ENCODE peak calls at places on chromosomes 1 and 21, in nine cellular contexts. N, D, B, W, S, E, K, M and I are unnamed samples.

GRCh38 chr1:26900001-26900814 is at the start of gene GPATCH3:
- DNase-seq in N (peak), D (peak), B (peak), W (peak), S (peak), E (peak), K (peak), M (peak), I (peak)

GRCh38 chr1:77044133-77044849 is 174.9 kb downstream of the PIGK start:
- DNase-seq in N (no peak), D (no peak), B (peak), W (no peak), S (no peak), E (peak), K (no peak), M (no peak), I (peak)

GRCh38 chr1:85611856-85612255 is 31.3 kb downstream of the CCN1 start:
- DNase-seq in N (no peak), D (peak), B (peak), W (no peak), S (no peak), E (peak), K (no peak), M (peak), I (peak)

GRCh38 chr1:97139512-97139911 is 417.9 kb downstream of the PTBP2 start:
- DNase-seq in N (no peak), D (no peak), B (no peak), W (no peak), S (no peak), E (no peak), K (no peak), M (peak), I (peak)

GRCh38 chr1:228830185-228830953 is 95.1 kb downstream of the RHOU start:
- DNase-seq in N (no peak), D (no peak), B (no peak), W (peak), S (no peak), E (no peak), K (no peak), M (no peak), I (no peak)

GRCh38 chr1:53942149-53942957 is 3.1 kb downstream of the IFT25 start:
- DNase-seq in N (no peak), D (no peak), B (no peak), W (no peak), S (no peak), E (peak), K (no peak), M (no peak), I (no peak)

GRCh38 chr1:61223140-61223539 is 140.8 kb downstream of the NFIA start:
- DNase-seq in N (no peak), D (no peak), B (no peak), W (no peak), S (no peak), E (no peak), K (no peak), M (no peak), I (no peak)

GRCh38 chr1:232992227-232992626 is 41.8 kb downstream of the NTPCR start:
- DNase-seq in N (no peak), D (no peak), B (no peak), W (no peak), S (no peak), E (no peak), K (no peak), M (no peak), I (no peak)

GRCh38 chr1:151680812-151681211 is 35.8 kb downstream of the CELF3 start:
- DNase-seq in N (no peak), D (peak), B (peak), W (no peak), S (peak), E (peak), K (no peak), M (peak), I (peak)

GRCh38 chr1:203744008-203744972 is 20.7 kb upstream of the LAX1 start:
- DNase-seq in N (no peak), D (no peak), B (no peak), W (no peak), S (no peak), E (peak), K (no peak), M (no peak), I (peak)

GRCh38 chr1:186055846-186056245 is 319.2 kb downstream of the TPR start:
- DNase-seq in N (no peak), D (no peak), B (no peak), W (no peak), S (no peak), E (peak), K (no peak), M (peak), I (no peak)

GRCh38 chr1:32361674-32362473 is 411 bp downstream of the FAM229A start:
- DNase-seq in N (peak), D (no peak), B (peak), W (no peak), S (peak), E (peak), K (peak), M (no peak), I (peak)

GRCh38 chr1:81165963-81166362 is 634.8 kb upstream of the ADGRL2 start:
- DNase-seq in N (no peak), D (no peak), B (no peak), W (no peak), S (no peak), E (no peak), K (no peak), M (no peak), I (no peak)

GRCh38 chr1:47697616-47698335 is 259.9 kb downstream of the FOXD2 start:
- DNase-seq in N (no peak), D (no peak), B (no peak), W (no peak), S (no peak), E (no peak), K (no peak), M (no peak), I (no peak)

GRCh38 chr1:116365353-116365780 is 7.7 kb upstream of the ATP1A1 start:
- DNase-seq in N (peak), D (no peak), B (no peak), W (no peak), S (peak), E (no peak), K (no peak), M (no peak), I (no peak)

GRCh38 chr1:25550155-25550506 is 6.7 kb downstream of the LDLRAP1 start:
- DNase-seq in N (no peak), D (no peak), B (peak), W (no peak), S (no peak), E (peak), K (no peak), M (no peak), I (peak)

GRCh38 chr1:14939527-14940284 is 213.8 kb upstream of the TMEM51 start:
- DNase-seq in N (no peak), D (no peak), B (peak), W (no peak), S (no peak), E (peak), K (no peak), M (peak), I (peak)

GRCh38 chr1:225554216-225554812 is 98.6 kb downstream of the ENAH start:
- DNase-seq in N (no peak), D (peak), B (no peak), W (no peak), S (peak), E (peak), K (no peak), M (peak), I (no peak)

GRCh38 chr1:152622803-152623202 is at the start of gene LCE3A:
- DNase-seq in N (no peak), D (no peak), B (no peak), W (no peak), S (no peak), E (no peak), K (no peak), M (no peak), I (no peak)

GRCh38 chr1:83967336-83967735 is 31.6 kb downstream of the TTLL7 start:
- DNase-seq in N (no peak), D (no peak), B (no peak), W (no peak), S (no peak), E (peak), K (no peak), M (no peak), I (no peak)

GRCh38 chr1:206000641-206001339 is 2.4 kb downstream of the RAB7B start:
- DNase-seq in N (no peak), D (no peak), B (peak), W (no peak), S (no peak), E (peak), K (no peak), M (peak), I (peak)

GRCh38 chr1:17829579-17829978 is 74.4 kb downstream of the ACTL8 start:
- DNase-seq in N (no peak), D (no peak), B (no peak), W (no peak), S (no peak), E (no peak), K (no peak), M (no peak), I (no peak)

GRCh38 chr1:227729881-227730629 is 5.0 kb downstream of the JMJD4 start:
- DNase-seq in N (peak), D (peak), B (peak), W (no peak), S (peak), E (peak), K (peak), M (peak), I (peak)

GRCh38 chr1:234996245-234996757 is 132.3 kb downstream of the TOMM20 start:
- DNase-seq in N (no peak), D (no peak), B (no peak), W (no peak), S (no peak), E (no peak), K (no peak), M (no peak), I (no peak)

GRCh38 chr1:165143437-165144065 is 213.0 kb downstream of the LMX1A start:
- DNase-seq in N (peak), D (no peak), B (no peak), W (no peak), S (peak), E (peak), K (peak), M (no peak), I (no peak)

GRCh38 chr1:38029725-38030511 is 16.7 kb downstream of the POU3F1 start:
- DNase-seq in N (peak), D (no peak), B (peak), W (peak), S (peak), E (peak), K (peak), M (peak), I (peak)

GRCh38 chr21:35438643-35439404 is 389.7 kb upstream of the RUNX1 start:
- DNase-seq in N (no peak), D (no peak), B (no peak), W (no peak), S (no peak), E (peak), K (no peak), M (no peak), I (peak)

GRCh38 chr1:235739631-235740030 is 90.0 kb upstream of the GNG4 start:
- DNase-seq in N (no peak), D (no peak), B (no peak), W (no peak), S (no peak), E (no peak), K (no peak), M (no peak), I (no peak)

GRCh38 chr1:52943876-52944275 is 16.8 kb downstream of the SCP2 start:
- DNase-seq in N (no peak), D (no peak), B (no peak), W (no peak), S (no peak), E (no peak), K (no peak), M (no peak), I (no peak)

GRCh38 chr1:221727146-221728036 is 14.5 kb downstream of the DUSP10 start:
- DNase-seq in N (no peak), D (no peak), B (no peak), W (no peak), S (no peak), E (no peak), K (no peak), M (no peak), I (no peak)

GRCh38 chr1:161013104-161013590 is 7.8 kb downstream of the F11R start:
- DNase-seq in N (no peak), D (no peak), B (no peak), W (no peak), S (no peak), E (peak), K (no peak), M (no peak), I (no peak)

GRCh38 chr1:246428542-246429308 is 78.4 kb downstream of the SMYD3 start:
- DNase-seq in N (no peak), D (no peak), B (peak), W (no peak), S (no peak), E (peak), K (no peak), M (peak), I (peak)

GRCh38 chr1:158087320-158087927 is 93.3 kb upstream of the CD1D start:
- DNase-seq in N (peak), D (peak), B (peak), W (no peak), S (peak), E (peak), K (peak), M (peak), I (peak)

GRCh38 chr1:11967028-11967547 is 13.2 kb upstream of the MFN2 start:
- DNase-seq in N (peak), D (peak), B (no peak), W (no peak), S (peak), E (peak), K (no peak), M (no peak), I (no peak)

GRCh38 chr1:20632386-20632785 is 872 bp upstream of the PINK1 start:
- DNase-seq in N (no peak), D (no peak), B (no peak), W (no peak), S (peak), E (no peak), K (no peak), M (no peak), I (no peak)

GRCh38 chr1:41827991-41828570 is 90.6 kb downstream of the HIVEP3 start:
- DNase-seq in N (no peak), D (no peak), B (no peak), W (no peak), S (no peak), E (no peak), K (no peak), M (no peak), I (peak)

GRCh38 chr1:7561331-7561921 is 209.7 kb upstream of the VAMP3 start:
- DNase-seq in N (peak), D (no peak), B (no peak), W (no peak), S (peak), E (no peak), K (peak), M (no peak), I (no peak)

GRCh38 chr21:28769683-28770082 is 223.0 kb downstream of the LTN1 start:
- DNase-seq in N (no peak), D (no peak), B (no peak), W (no peak), S (no peak), E (no peak), K (no peak), M (no peak), I (no peak)

GRCh38 chr1:64655861-64656260 is 89.0 kb upstream of the RAVER2 start:
- DNase-seq in N (no peak), D (no peak), B (no peak), W (no peak), S (no peak), E (no peak), K (no peak), M (no peak), I (no peak)

GRCh38 chr1:64650411-64650810 is 94.5 kb upstream of the RAVER2 start:
- DNase-seq in N (no peak), D (no peak), B (peak), W (no peak), S (no peak), E (no peak), K (no peak), M (peak), I (peak)

GRCh38 chr1:64653466-64653865 is 91.4 kb upstream of the RAVER2 start:
- DNase-seq in N (no peak), D (no peak), B (no peak), W (no peak), S (no peak), E (no peak), K (no peak), M (no peak), I (no peak)

GRCh38 chr1:64651841-64652240 is 93.0 kb upstream of the RAVER2 start:
- DNase-seq in N (no peak), D (no peak), B (no peak), W (no peak), S (no peak), E (no peak), K (no peak), M (no peak), I (peak)

DNA sequence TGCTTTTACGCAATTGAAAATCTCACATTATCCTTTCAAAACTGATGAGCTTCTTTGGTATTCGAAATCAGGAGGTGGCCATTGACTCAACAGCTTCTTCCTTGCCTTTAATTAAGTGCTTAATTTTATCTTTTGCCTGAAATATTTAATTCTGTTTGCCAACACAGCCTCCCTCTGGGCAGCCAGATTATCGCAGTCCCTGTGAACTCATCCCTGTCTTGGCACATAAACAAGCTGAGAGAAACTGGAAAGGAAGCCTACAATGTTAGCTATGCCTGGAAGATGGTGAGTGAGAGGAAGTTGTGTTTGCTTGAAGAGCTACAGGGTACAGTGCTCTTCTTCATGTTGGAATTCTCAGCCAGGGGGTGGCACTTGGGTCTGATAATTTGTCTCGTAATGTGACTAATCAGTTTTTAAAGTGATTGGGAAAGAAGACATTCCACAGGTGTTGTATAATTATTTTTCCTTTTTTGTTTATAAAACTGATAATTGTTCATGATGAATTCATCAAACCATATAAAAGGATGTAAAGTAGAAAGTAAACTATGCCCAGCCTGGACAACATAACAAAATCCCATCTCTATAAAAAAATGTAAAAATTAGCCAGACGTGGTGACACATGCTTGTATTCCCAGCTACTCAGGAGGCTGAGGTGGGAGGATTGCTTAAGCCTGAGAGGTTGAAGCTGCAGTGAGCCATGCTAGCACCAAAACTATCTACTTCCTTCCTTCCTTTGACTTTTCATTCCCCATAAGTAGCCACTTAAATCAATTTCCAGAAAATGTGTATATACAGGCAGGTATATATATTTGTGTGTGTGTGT is 90.1 kb upstream of the RAVER2 start:
- DNase-seq in N (no peak), D (no peak), B (no peak), W (no peak), S (peak), E (peak), K (no peak), M (peak), I (peak)
- TF ChIP-seq CTCF in N (no peak), D (no peak), B (no peak), W (no peak), S (peak), E (no peak), K (no peak), M (peak), I (no peak)

GRCh38 chr1:202567747-202568146 is 142.5 kb downstream of the SYT2 start:
- DNase-seq in N (no peak), D (no peak), B (no peak), W (no peak), S (no peak), E (peak), K (no peak), M (peak), I (peak)

GRCh38 chr1:202564958-202565497 is 145.2 kb downstream of the SYT2 start:
- DNase-seq in N (peak), D (no peak), B (no peak), W (no peak), S (no peak), E (no peak), K (no peak), M (no peak), I (no peak)

GRCh38 chr1:202563818-202564217 is 146.4 kb downstream of the SYT2 start:
- DNase-seq in N (no peak), D (no peak), B (no peak), W (no peak), S (no peak), E (no peak), K (no peak), M (no peak), I (no peak)

GRCh38 chr1:202568466-202569196 is 141.6 kb downstream of the SYT2 start:
- DNase-seq in N (no peak), D (no peak), B (no peak), W (no peak), S (no peak), E (peak), K (no peak), M (no peak), I (no peak)

DNA sequence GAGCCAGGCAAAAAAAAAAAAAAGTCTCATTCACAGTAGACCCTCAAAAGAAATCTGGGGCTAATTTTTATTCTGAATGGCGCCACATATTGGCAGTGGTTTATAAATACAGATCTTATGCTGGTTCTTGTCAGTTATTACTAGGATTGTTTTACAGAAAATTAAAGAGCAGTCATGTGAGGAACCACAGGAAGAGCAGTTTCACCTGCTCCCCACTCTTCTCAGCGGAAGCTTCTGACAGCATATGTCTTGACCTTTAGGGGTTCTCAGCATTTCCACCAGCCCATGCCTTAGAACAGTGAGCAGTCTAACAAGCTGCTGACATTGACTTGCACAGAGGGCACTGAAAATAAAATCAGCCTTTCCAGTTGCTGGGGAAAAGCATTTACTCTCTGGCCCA is 144.4 kb downstream of the SYT2 start:
- DNase-seq in N (no peak), D (no peak), B (no peak), W (no peak), S (no peak), E (no peak), K (no peak), M (no peak), I (no peak)
- TF ChIP-seq CTCF in N (peak), D (no peak), B (no peak), W (no peak), S (peak), E (no peak), K (no peak), M (peak), I (no peak)

GRCh38 chr21:26912466-26912865 is 54.4 kb downstream of the ADAMTS5 start:
- DNase-seq in N (no peak), D (no peak), B (no peak), W (no peak), S (no peak), E (no peak), K (no peak), M (no peak), I (no peak)

DNA sequence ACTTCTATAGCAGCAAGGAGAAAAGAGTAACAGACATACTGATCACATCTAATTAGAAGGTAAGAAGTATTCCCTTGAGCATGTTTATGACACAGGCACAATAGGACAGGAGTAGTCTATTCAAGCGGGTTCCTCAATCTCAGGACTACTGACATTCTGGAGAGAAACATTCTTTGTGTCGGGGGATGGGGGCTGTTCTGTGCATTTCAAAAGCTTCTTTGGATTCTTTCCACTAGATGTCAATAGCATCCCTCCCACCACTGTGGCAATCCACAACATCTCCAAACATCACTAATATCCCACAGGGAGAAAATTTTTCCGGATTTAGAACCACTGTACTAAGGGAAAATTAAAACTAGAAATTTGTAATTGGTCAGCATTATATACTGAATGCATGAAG is 56.9 kb downstream of the ADAMTS5 start:
- DNase-seq in N (peak), D (no peak), B (peak), W (no peak), S (no peak), E (peak), K (peak), M (no peak), I (no peak)
- TF ChIP-seq CTCF in N (peak), D (no peak), B (peak), W (no peak), S (no peak), E (no peak), K (peak), M (peak), I (no peak)

DNA sequence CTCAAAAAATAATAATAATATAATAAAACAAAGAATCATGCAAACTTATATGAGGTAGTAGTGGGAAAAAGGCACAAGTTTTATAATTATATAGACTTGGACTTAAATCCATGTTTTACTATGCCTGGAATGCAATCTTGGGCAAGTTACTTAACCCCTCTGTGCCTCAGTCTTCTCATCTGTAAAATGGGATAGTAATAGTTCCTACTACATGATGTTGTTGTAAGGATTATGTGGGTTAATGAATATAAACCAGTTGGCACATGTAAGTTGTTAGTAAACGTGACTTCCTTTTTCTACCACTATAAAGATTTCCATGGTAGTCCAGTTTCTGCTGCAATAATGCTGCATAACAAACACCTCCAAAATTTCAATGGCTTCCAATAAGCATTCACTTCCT is 10.8 kb upstream of the KIF14 start:
- DNase-seq in N (no peak), D (no peak), B (no peak), W (no peak), S (no peak), E (no peak), K (no peak), M (no peak), I (no peak)
- TF ChIP-seq CTCF in N (no peak), D (no peak), B (no peak), W (no peak), S (no peak), E (no peak), K (no peak), M (no peak), I (no peak)